ENCODE peak calls at places on chromosome 21, in eight cellular contexts. B is tibial nerve, O is IMR-90, Q is ovary, I is body of pancreas, Y is spleen, X is prostate gland, A is sigmoid colon. E is an unnamed sample.

GRCh38 chr21:15104470-15104869 is 39.7 kb upstream of the NRIP1 start:
- DNase-seq in B (no peak), O (no peak), Q (no peak), I (no peak), Y (no peak), X (no peak), A (no peak), E (no peak)

GRCh38 chr21:29335720-29336119 is 37.0 kb downstream of the BACH1 start:
- DNase-seq in B (no peak), O (peak; percentile 61), Q (no peak), I (no peak), Y (no peak), X (no peak), A (no peak), E (no peak)

GRCh38 chr21:36854391-36854790 is 112.1 kb downstream of the HLCS start:
- DNase-seq in B (no peak), O (peak; percentile 34), Q (no peak), I (peak; percentile 23), Y (no peak), X (no peak), A (no peak), E (no peak)

GRCh38 chr21:34796518-34797201 is 127.9 kb downstream of the CLIC6 start:
- DNase-seq in B (no peak), O (no peak), Q (no peak), I (no peak), Y (no peak), X (peak; percentile 63), A (no peak), E (peak; percentile 60)

GRCh38 chr21:36310016-36310415 is 10.0 kb upstream of the MORC3 start:
- DNase-seq in B (no peak), O (no peak), Q (no peak), I (no peak), Y (peak; percentile 42), X (no peak), A (no peak), E (no peak)

GRCh38 chr21:43302769-43303168 is 124.2 kb downstream of the SIK1 start:
- DNase-seq in B (no peak), O (no peak), Q (no peak), I (no peak), Y (peak; percentile 36), X (no peak), A (no peak), E (no peak)

GRCh38 chr21:34606621-34607020 is 8.3 kb downstream of the RCAN1 start:
- DNase-seq in B (no peak), O (no peak), Q (no peak), I (no peak), Y (no peak), X (no peak), A (no peak), E (no peak)

GRCh38 chr21:37914211-37914900 is 1.9 kb downstream of the KCNJ6 start:
- DNase-seq in B (no peak), O (peak; percentile 22), Q (no peak), I (no peak), Y (no peak), X (no peak), A (no peak), E (peak; percentile 34)

GRCh38 chr21:15894596-15894995 is 164.8 kb downstream of the USP25 start:
- DNase-seq in B (no peak), O (peak; percentile 38), Q (no peak), I (no peak), Y (no peak), X (no peak), A (no peak), E (no peak)

GRCh38 chr21:19992540-19992939 is 1005.7 kb upstream of the NCAM2 start:
- DNase-seq in B (no peak), O (no peak), Q (no peak), I (no peak), Y (no peak), X (no peak), A (no peak), E (no peak)

GRCh38 chr21:43341349-43342163 is 85.4 kb downstream of the SIK1 start:
- DNase-seq in B (no peak), O (peak; percentile 65), Q (no peak), I (no peak), Y (no peak), X (no peak), A (no peak), E (no peak)

GRCh38 chr21:34914239-34914638 is 134.9 kb downstream of the RUNX1 start:
- DNase-seq in B (no peak), O (no peak), Q (no peak), I (no peak), Y (no peak), X (no peak), A (no peak), E (no peak)

GRCh38 chr21:28832013-28832714 is 160.5 kb downstream of the LTN1 start:
- DNase-seq in B (no peak), O (peak; percentile 41), Q (no peak), I (no peak), Y (no peak), X (no peak), A (no peak), E (no peak)

GRCh38 chr21:36753556-36753955 is 54.6 kb downstream of the SIM2 start:
- DNase-seq in B (no peak), O (peak; percentile 87), Q (no peak), I (no peak), Y (no peak), X (no peak), A (no peak), E (no peak)

GRCh38 chr21:39387461-39388037 is 38.7 kb upstream of the HMGN1 start:
- DNase-seq in B (peak; percentile 77), O (peak; percentile 81), Q (peak; percentile 93), I (peak; percentile 89), Y (peak; percentile 96), X (peak; percentile 85), A (peak; percentile 95), E (peak; percentile 84)
- TF ChIP-seq POLR2A in B (no peak), O (no peak), Q (no peak), I (peak; percentile 10), Y (no peak), X (no peak), A (no peak), E (peak; percentile 38)

DNA sequence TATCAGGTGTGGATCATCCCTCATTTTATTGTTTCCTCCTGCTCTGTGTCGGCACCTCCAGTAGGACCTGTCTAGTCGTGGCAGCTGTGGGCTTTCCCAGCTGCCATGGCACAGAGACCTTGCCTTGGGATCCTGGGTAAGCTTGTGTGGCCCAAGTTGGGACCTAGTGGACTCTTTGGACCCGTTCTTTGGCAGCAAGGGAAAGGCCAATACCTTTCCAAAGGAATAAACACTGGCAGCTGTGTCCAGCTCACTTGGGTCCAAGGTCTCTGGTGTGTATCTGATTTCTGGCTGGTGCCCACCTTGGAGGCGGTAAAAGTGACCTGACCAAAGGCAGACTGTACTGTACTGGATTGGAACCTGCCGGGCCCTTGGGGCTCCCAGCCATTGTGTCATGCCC is 21.8 kb downstream of the DIP2A start:
- DNase-seq in B (no peak), O (no peak), Q (no peak), I (peak; percentile 57), Y (no peak), X (no peak), A (no peak), E (no peak)
- H3K9me3 ChIP-seq in B (no peaks in the 10 kb centered on the region), O (no peaks in the 10 kb centered on the region), Q (no peaks in the 10 kb centered on the region), I (no peaks in the 10 kb centered on the region), Y (no peaks in the 10 kb centered on the region), X (no peaks in the 10 kb centered on the region), A (no peaks in the 10 kb centered on the region), E (no peaks in the 10 kb centered on the region)

GRCh38 chr21:45575304-45575992 is 33.2 kb upstream of the SLC19A1 start:
- DNase-seq in B (no peak), O (no peak), Q (peak; percentile 14), I (no peak), Y (peak; percentile 68), X (no peak), A (peak; percentile 54), E (no peak)
- H3K4me3 ChIP-seq in B (no peak overlapping the region), O (no peak overlapping the region), Q (no peak overlapping the region), I (no peak overlapping the region), Y (no peak overlapping the region), X (no peak overlapping the region), A (no peak overlapping the region), E (no peak overlapping the region)

DNA sequence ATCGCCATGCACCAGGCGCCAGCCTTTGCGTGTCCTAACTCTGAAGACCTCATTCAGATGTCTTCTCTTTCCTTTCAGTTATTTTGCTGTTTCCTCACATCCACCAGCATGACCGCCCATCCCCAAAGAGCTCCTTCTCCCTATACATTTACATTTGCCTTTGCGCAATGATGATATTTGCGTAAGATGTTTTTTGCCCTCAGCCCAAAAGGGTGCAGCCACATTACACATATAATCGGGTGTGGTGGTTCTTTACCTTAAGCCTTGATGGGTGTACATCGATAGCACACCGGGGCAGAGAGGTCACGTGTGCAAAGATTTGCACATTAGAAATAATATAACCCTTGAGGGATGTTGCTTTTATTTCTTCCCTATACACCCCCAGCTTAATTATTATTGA is 192.8 kb downstream of the HUNK start:
- DNase-seq in B (no peak), O (no peak), Q (no peak), I (no peak), Y (no peak), X (no peak), A (no peak), E (no peak)
- TF ChIP-seq POLR2A in B (no peak), O (no peak), Q (no peak), I (no peak), Y (no peak), X (no peak), A (no peak), E (no peak)

GRCh38 chr21:27475363-27475955 is 508.6 kb upstream of the ADAMTS5 start:
- DNase-seq in B (no peak), O (no peak), Q (no peak), I (no peak), Y (no peak), X (no peak), A (no peak), E (no peak)
- H3K9me3 ChIP-seq in B (no peaks in the 10 kb centered on the region), O (peaks cover 4% of the 10 kb centered on the region), Q (no peaks in the 10 kb centered on the region), I (no peaks in the 10 kb centered on the region), Y (peaks cover 6% of the 10 kb centered on the region), X (no peaks in the 10 kb centered on the region), A (no peaks in the 10 kb centered on the region), E (no peaks in the 10 kb centered on the region)

DNA sequence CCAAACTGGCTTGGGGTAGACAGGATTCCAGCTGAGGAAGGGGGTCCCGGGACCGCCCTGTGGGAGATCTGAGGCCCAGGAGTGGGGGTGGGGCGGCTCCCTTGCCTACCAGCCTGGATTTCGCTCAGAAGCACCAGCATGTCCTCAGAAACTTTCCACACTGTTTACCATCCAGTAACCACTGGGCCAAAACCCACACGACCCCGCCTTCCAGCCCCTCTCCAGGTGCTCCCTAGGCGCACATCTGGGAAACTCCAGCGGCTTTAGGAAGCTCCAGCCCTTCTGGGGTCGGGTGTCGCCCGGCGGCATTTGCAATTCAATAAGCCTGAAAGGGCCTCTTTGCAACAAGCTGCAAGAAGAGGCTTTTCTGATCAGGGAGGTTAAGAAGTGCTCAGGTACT is 4.6 kb downstream of the RIPK4 start:
- DNase-seq in B (no peak), O (no peak), Q (no peak), I (no peak), Y (no peak), X (no peak), A (no peak), E (no peak)
- H3K4me3 ChIP-seq in B (no peak overlapping the region), O (no peak overlapping the region), Q (no peak overlapping the region), I (no peak overlapping the region), Y (no peak overlapping the region), X (peak overlapping the region; percentile 22), A (no peak overlapping the region), E (no peak overlapping the region)

E was measured in thyroid gland.